ENCODE peak calls at places on chromosomes 2 and 18, in six cellular contexts. H is activated B cell treated with CpG ODN at 0.5 μM for 24 hours, J is transverse colon, Q is brain microvascular endothelial cell, N is stomach, D is fibroblast of pulmonary artery. V is an unnamed sample.

GRCh38 chr2:189260361-189260761 is 80.8 kb upstream of the COL5A2 start:
- DNase-seq in H (no peak), J (no peak), Q (no peak), N (no peak), D (no peak), V (no peak)

GRCh38 chr2:162929571-162929970 is 91.0 kb upstream of the KCNH7 start:
- DNase-seq in H (no peak), J (no peak), Q (no peak), N (no peak), D (no peak), V (no peak)

GRCh38 chr2:232436381-232437129 is 19.4 kb upstream of the ALPI start:
- DNase-seq in H (no peak), J (no peak), Q (no peak), N (no peak), D (no peak), V (no peak)

GRCh38 chr2:230713331-230714121 is 884 bp downstream of the CAB39 start:
- DNase-seq in H (peak), J (peak), Q (no peak), N (peak), D (no peak), V (peak)

GRCh38 chr2:18690342-18690741 is 101.0 kb upstream of the NT5C1B start:
- DNase-seq in H (no peak), J (no peak), Q (no peak), N (no peak), D (no peak), V (no peak)

GRCh38 chr2:58140508-58141072 is 94.0 kb downstream of the VRK2 start:
- DNase-seq in H (no peak), J (no peak), Q (no peak), N (no peak), D (no peak), V (no peak)

GRCh38 chr18:78865771-78866310 is 113.8 kb upstream of the SALL3 start:
- DNase-seq in H (no peak), J (no peak), Q (no peak), N (no peak), D (no peak), V (no peak)

GRCh38 chr2:146879882-146880281 is 964.9 kb upstream of the ACVR2A start:
- DNase-seq in H (no peak), J (no peak), Q (peak), N (no peak), D (no peak), V (no peak)

GRCh38 chr2:168428431-168428830 is 27.6 kb upstream of the CERS6 start:
- DNase-seq in H (no peak), J (no peak), Q (no peak), N (no peak), D (no peak), V (no peak)

GRCh38 chr2:47645246-47645645 is 137.7 kb upstream of the MSH6 start:
- DNase-seq in H (no peak), J (no peak), Q (no peak), N (no peak), D (no peak), V (no peak)

GRCh38 chr2:181857471-181857870 is 34.1 kb upstream of the ITPRID2 start:
- DNase-seq in H (no peak), J (no peak), Q (peak), N (no peak), D (peak), V (no peak)

GRCh38 chr2:132815522-132815921 is 145.5 kb upstream of the LYPD1 start:
- DNase-seq in H (no peak), J (no peak), Q (peak), N (no peak), D (peak), V (no peak)

GRCh38 chr18:43661570-43661969 is 384.3 kb upstream of the SYT4 start:
- DNase-seq in H (no peak), J (no peak), Q (peak), N (no peak), D (peak), V (no peak)

GRCh38 chr2:126616606-126617069 is 39.3 kb upstream of the GYPC start:
- DNase-seq in H (no peak), J (no peak), Q (no peak), N (no peak), D (no peak), V (no peak)

GRCh38 chr18:63480476-63480875 is 3.7 kb downstream of the SERPINB5 start:
- DNase-seq in H (no peak), J (no peak), Q (no peak), N (no peak), D (no peak), V (no peak)

GRCh38 chr2:43013821-43014345 is 212.5 kb downstream of the ZFP36L2 start:
- DNase-seq in H (no peak), J (peak), Q (no peak), N (no peak), D (no peak), V (no peak)

GRCh38 chr2:152920846-152921245 is 202.4 kb downstream of the ARL6IP6 start:
- DNase-seq in H (no peak), J (no peak), Q (no peak), N (no peak), D (no peak), V (no peak)

GRCh38 chr2:148796735-148797512 is 78.1 kb upstream of the KIF5C start:
- DNase-seq in H (no peak), J (no peak), Q (no peak), N (no peak), D (no peak), V (no peak)

GRCh38 chr2:113212245-113213060 is 38.7 kb downstream of the PSD4 start:
- DNase-seq in H (no peak), J (no peak), Q (no peak), N (no peak), D (no peak), V (no peak)

GRCh38 chr18:13216092-13216582 is 2.4 kb upstream of the LDLRAD4 start:
- DNase-seq in H (no peak), J (peak), Q (peak), N (peak), D (peak), V (no peak)

GRCh38 chr2:149329470-149330126 is 789 bp upstream of the LYPD6 start:
- DNase-seq in H (no peak), J (peak), Q (peak), N (peak), D (peak), V (peak)

GRCh38 chr2:187689372-187689771 is 135.1 kb upstream of the TFPI start:
- DNase-seq in H (no peak), J (no peak), Q (no peak), N (no peak), D (peak), V (no peak)

GRCh38 chr18:67730884-67731283 is 214.4 kb upstream of the DSEL start:
- DNase-seq in H (no peak), J (no peak), Q (peak), N (no peak), D (peak), V (no peak)

GRCh38 chr2:134253804-134254203 is at the start of gene MGAT5:
- DNase-seq in H (no peak), J (peak), Q (no peak), N (peak), D (peak), V (no peak)

GRCh38 chr2:96556441-96557330 is 20.1 kb downstream of the ARID5A start:
- DNase-seq in H (no peak), J (peak), Q (peak), N (peak), D (peak), V (no peak)

GRCh38 chr2:65033178-65033577 is 23.0 kb upstream of the CEP68 start:
- DNase-seq in H (no peak), J (no peak), Q (no peak), N (no peak), D (peak), V (no peak)
- TF ChIP-seq CTCF in H (no peak), J (peak), Q (no peak), N (no peak), D (no peak), V (peak)

DNA sequence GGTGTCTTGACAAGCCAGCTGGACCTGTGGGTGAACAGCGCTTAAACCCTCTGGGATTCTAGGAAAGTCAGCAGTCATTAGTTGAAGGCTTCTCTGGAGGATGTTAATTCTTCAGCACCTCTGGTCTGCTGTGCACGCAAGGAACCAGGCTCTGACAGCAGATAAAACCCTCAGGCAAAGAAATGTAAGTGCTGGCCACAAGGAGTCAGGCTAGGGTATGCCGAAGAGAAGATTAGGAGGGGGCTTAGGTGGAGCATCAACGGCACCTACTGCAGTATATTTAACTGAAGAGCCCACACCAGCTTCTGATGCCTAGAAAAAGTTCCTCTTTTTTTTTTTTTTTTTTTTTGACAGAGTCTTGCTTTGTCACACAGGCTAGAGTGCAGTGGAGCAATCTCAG is 304.2 kb upstream of the MC4R start:
- DNase-seq in H (no peak), J (no peak), Q (no peak), N (no peak), D (no peak), V (no peak)
- TF ChIP-seq CTCF in H (no peak), J (no peak), Q (no peak), N (no peak), D (no peak), V (peak)

GRCh38 chr2:170821631-170822291 is 5.1 kb downstream of the GAD1 start:
- DNase-seq in H (no peak), J (no peak), Q (no peak), N (no peak), D (no peak), V (no peak)

GRCh38 chr2:170823800-170824153 is 7.1 kb downstream of the GAD1 start:
- DNase-seq in H (no peak), J (no peak), Q (no peak), N (no peak), D (no peak), V (no peak)

GRCh38 chr2:170822885-170823799 is 6.5 kb downstream of the GAD1 start:
- DNase-seq in H (no peak), J (no peak), Q (no peak), N (no peak), D (no peak), V (no peak)

GRCh38 chr2:170820647-170821630 is 4.3 kb downstream of the GAD1 start:
- DNase-seq in H (no peak), J (no peak), Q (no peak), N (no peak), D (no peak), V (no peak)

DNA sequence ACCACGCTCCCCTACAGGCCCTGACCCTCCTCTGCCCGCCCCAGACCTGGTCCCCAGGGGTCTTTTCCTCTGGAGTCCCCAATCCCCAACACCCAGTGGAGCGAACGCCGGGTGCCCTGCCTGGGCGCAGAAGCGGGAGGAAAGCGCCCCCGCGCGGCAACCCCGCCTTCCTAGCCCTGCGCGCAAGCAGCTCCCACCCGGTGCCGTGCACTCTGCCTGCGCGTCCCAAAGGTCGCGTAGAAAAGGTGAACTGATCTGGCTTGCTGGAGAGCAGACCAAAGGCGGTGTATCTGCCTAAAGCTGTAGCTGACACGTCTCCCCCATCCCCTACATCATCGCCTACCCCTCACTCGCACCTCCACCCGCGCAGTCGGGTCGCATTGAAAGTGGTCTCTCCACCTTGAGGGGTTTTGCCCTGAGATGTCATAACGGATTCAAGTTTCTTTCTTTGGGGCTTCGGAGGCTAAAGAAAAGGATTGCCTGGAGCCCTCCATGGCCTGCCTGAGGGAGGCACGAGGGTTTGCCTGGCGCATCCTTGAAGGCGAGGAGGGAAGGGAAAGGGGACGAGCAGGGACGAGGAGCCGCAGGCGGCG is 5.7 kb downstream of the GAD1 start:
- DNase-seq in H (no peak), J (no peak), Q (no peak), N (no peak), D (no peak), V (no peak)
- TF ChIP-seq CTCF in H (no peak), J (no peak), Q (peak), N (no peak), D (no peak), V (peak)

DNA sequence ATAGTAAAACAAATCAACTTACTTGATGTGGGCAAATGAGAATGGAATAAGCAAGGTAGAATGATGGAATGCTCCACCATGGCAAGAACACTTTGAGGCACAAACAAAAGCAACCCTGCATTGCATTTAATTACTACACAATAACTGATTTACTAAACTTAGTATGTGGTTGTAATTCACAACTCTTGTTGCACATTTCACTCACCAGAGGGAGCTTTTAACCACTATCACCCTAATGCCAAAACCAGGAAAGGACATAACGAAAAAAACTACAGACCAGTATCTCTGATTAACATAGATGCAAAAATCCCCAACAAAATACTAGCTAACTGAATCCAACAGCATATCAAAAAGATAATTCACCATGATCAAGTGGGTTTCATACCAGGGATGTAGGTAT is 659.8 kb downstream of the CPS1 start:
- DNase-seq in H (no peak), J (no peak), Q (no peak), N (no peak), D (peak), V (no peak)
- TF ChIP-seq CTCF in H (no peak), J (no peak), Q (peak), N (no peak), D (peak), V (peak)

GRCh38 chr18:48032876-48033769 is 102.7 kb upstream of the SMAD2 start:
- DNase-seq in H (no peak), J (no peak), Q (peak), N (no peak), D (peak), V (no peak)

GRCh38 chr18:48028716-48029115 is 98.3 kb upstream of the SMAD2 start:
- DNase-seq in H (no peak), J (no peak), Q (no peak), N (no peak), D (no peak), V (no peak)

GRCh38 chr18:48031641-48032040 is 101.2 kb upstream of the SMAD2 start:
- DNase-seq in H (no peak), J (no peak), Q (no peak), N (no peak), D (no peak), V (no peak)

GRCh38 chr18:48029296-48029986 is 99.0 kb upstream of the SMAD2 start:
- DNase-seq in H (no peak), J (no peak), Q (no peak), N (no peak), D (no peak), V (no peak)

GRCh38 chr18:48031011-48031480 is 100.6 kb upstream of the SMAD2 start:
- DNase-seq in H (no peak), J (peak), Q (peak), N (peak), D (peak), V (no peak)
- TF ChIP-seq CTCF in H (no peak), J (peak), Q (peak), N (peak), D (peak), V (peak)

DNA sequence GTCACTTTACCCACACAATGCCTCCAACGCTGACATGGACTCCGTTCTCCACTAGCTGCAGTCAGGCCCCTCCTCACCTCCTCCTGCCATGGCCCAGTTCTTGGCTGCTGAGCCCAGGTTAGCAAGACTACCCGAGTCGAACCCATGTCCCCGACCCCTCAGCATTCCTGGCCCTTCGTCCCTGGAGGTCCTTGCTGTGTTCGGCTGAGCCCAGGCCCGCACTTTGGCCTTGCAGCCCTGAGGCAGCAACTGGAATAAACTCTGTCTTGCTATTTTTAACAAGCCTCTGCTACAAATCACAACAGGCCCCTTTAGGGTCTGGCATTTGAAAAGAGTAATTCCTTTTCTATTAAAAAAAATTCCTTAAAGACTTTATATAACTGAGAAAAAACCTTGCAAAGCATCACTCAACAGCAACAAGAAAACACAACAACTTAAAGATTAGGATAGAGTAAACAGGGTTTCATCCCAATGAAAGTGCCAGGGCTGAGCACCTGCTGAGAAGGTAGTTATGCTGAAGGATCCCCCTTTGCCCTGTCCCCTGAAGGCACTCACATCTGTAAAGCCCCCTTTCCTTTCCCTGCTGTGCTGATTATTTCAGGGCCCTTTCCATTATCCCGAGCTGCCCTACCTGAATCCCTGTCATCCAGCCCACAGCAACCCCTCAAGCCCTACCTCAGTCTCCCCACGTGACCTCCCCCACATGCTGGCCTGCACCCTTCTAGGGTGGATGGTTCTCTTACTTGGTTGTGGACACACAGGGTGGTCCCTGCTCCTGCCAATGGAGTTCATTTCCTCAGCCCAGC is 120.0 kb upstream of the SNTG2 start:
- DNase-seq in H (no peak), J (no peak), Q (no peak), N (no peak), D (no peak), V (no peak)
- TF ChIP-seq CTCF in H (no peak), J (no peak), Q (no peak), N (no peak), D (no peak), V (no peak)

DNA sequence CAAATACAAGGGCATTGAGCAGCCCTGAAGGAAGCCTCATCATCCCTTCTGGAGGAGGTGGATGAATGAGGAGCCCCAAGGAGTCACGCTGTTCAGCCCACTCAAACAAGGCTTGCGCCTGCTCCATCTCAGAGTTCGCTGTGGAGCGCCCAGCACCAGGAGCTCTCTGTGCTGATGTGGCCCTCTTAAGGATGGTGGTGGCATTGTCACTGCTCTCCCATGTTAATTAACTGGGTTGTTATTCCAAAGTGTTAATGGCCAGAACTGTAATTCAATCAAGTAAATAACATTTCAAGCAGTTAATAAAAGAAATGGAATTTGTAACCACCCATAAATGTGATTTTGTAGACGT is 726.0 kb upstream of the RAB6C start:
- DNase-seq in H (no peak), J (no peak), Q (no peak), N (peak), D (peak), V (no peak)
- TF ChIP-seq CTCF in H (no peak), J (no peak), Q (no peak), N (peak), D (peak), V (peak)

DNA sequence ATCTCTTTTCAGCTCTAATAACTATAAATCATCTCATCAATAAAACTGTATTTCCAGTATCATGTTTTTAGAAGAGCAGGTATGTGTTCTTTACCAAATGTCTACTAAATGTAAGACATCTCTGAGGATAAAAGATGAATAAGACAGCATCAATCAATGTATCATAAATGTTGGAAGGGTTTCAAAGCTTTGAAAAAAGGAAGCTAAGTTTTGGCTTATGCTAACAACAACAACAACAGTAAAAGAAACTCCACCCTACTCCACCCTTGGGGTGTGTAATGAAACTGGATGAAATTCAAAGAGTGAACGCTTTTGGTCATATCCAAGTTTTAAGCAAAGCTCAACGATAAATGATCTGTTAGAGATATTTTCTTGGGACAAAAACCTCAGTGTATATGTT is 17.1 kb downstream of the PRKD3 start:
- DNase-seq in H (no peak), J (no peak), Q (no peak), N (no peak), D (no peak), V (no peak)
- TF ChIP-seq CTCF in H (no peak), J (no peak), Q (no peak), N (no peak), D (no peak), V (no peak)

GRCh38 chr2:220533485-220533884 is 906.1 kb downstream of the SLC4A3 start:
- DNase-seq in H (no peak), J (no peak), Q (peak), N (no peak), D (peak), V (no peak)
- TF ChIP-seq CTCF in H (no peak), J (no peak), Q (peak), N (no peak), D (peak), V (peak)

V was measured in type B pancreatic cell.